ENCODE peak calls at places on chromosomes 6 and 20, in nine cellular contexts. Z is psoas muscle, O is endothelial cell, J is left ventricle myocardium inferior, R is lower leg skin, U is foreskin fibroblast, T is thoracic aorta, M is HepG2, W is AG09319. E is an unnamed sample.

GRCh38 chr6:137870744-137871247 is 3.7 kb downstream of the TNFAIP3 start:
- DNase-seq in O (no peak), T (no peak), W (no peak), Z (no peak), J (no peak), R (no peak), U (no peak), M (peak), E (peak)

GRCh38 chr6:150243620-150244314 is 100.9 kb downstream of the PPP1R14C start:
- DNase-seq in U (peak), O (no peak), Z (no peak), W (no peak), J (no peak), M (no peak), T (no peak), R (no peak), E (no peak)

GRCh38 chr20:44914924-44915323 is 5.1 kb downstream of the PABPC1L start:
- DNase-seq in U (no peak), O (no peak), M (no peak), J (no peak), W (no peak), Z (no peak), R (no peak), T (no peak), E (no peak)

GRCh38 chr20:7493311-7493710 is 446.9 kb downstream of the HAO1 start:
- DNase-seq in O (no peak), R (no peak), J (no peak), M (no peak), T (no peak), U (no peak), W (no peak), Z (no peak), E (no peak)

GRCh38 chr6:37696220-37696840 is 1.4 kb downstream of the MDGA1 start:
- DNase-seq in T (no peak), W (no peak), J (no peak), O (peak), U (peak), R (no peak), M (no peak), Z (no peak), E (peak)

GRCh38 chr6:33375143-33375649 is 16.4 kb upstream of the KIFC1 start:
- DNase-seq in O (no peak), M (no peak), W (peak), R (peak), Z (peak), J (peak), U (peak), T (peak), E (no peak)

GRCh38 chr6:2961491-2961890 is 9.9 kb downstream of the SERPINB6 start:
- DNase-seq in J (no peak), U (no peak), W (no peak), T (no peak), O (no peak), R (no peak), M (no peak), Z (no peak), E (no peak)

GRCh38 chr6:149024361-149024760 is 277.5 kb downstream of the UST start:
- DNase-seq in R (no peak), O (no peak), W (no peak), T (no peak), U (no peak), J (no peak), Z (no peak), M (no peak), E (no peak)

GRCh38 chr20:47531468-47531867 is 29.8 kb downstream of the NCOA3 start:
- DNase-seq in W (no peak), M (no peak), O (no peak), Z (no peak), J (no peak), T (no peak), U (no peak), R (no peak), E (no peak)

GRCh38 chr20:38730989-38731737 is 6.9 kb downstream of the SLC32A1 start:
- DNase-seq in M (peak), U (peak), O (peak), W (no peak), R (no peak), J (peak), T (no peak), Z (peak), E (peak)

GRCh38 chr6:152576525-152576924 is 60.6 kb downstream of the SYNE1 start:
- DNase-seq in U (no peak), W (no peak), M (no peak), O (no peak), J (no peak), Z (no peak), R (no peak), T (no peak), E (no peak)

GRCh38 chr6:166106076-166106686 is 61.5 kb downstream of the TBXT start:
- DNase-seq in T (no peak), W (peak), J (peak), U (peak), Z (peak), M (peak), O (peak), R (peak), E (peak)

GRCh38 chr6:123777554-123777953 is 26.1 kb upstream of the NKAIN2 start:
- DNase-seq in R (no peak), O (no peak), J (no peak), W (no peak), U (peak), M (no peak), T (no peak), Z (no peak), E (no peak)
- TF ChIP-seq CTCF in R (no peak), O (no peak), J (peak), W (no peak), U (no peak), M (no peak), T (no peak), Z (peak), E (peak)

GRCh38 chr6:24583463-24584389 is 62.3 kb downstream of the KIAA0319 start:
- DNase-seq in W (peak), T (no peak), R (peak), M (peak), O (peak), J (peak), U (peak), Z (peak), E (peak)
- TF ChIP-seq CTCF in W (peak), T (peak), R (no peak), M (peak), O (peak), J (peak), U (peak), Z (peak), E (peak)

GRCh38 chr6:143243786-143244185 is 183.1 kb downstream of the AIG1 start:
- DNase-seq in M (no peak), O (no peak), R (no peak), Z (no peak), W (no peak), U (no peak), T (no peak), J (no peak), E (no peak)
- TF ChIP-seq CTCF in M (no peak), O (no peak), R (no peak), Z (no peak), W (no peak), U (no peak), T (no peak), J (no peak), E (no peak)

GRCh38 chr6:30820196-30820595 is 64.1 kb upstream of the DDR1 start:
- DNase-seq in W (peak), T (peak), U (peak), Z (peak), J (peak), R (peak), O (no peak), M (peak), E (no peak)
- TF ChIP-seq CTCF in W (peak), T (no peak), U (no peak), Z (no peak), J (no peak), R (no peak), O (no peak), M (peak), E (no peak)

E was measured in GM13977.